ENCODE peak calls at places on chromosome 9, in nine cellular contexts. P is brain microvascular endothelial cell, E is astrocyte of the spinal cord, Q is colonic mucosa, F is cardiac fibroblast, D is AG09309, C is AG10803, R is spleen, N is tibial nerve. I is an unnamed sample.
A peak's percentile ranks its signal among the peaks of the same experiment; 100 is the strongest.

GRCh38 chr9:38178282-38178681 is 109.3 kb upstream of the SHB start:
- DNase-seq in P (no peak), E (no peak), Q (no peak), F (no peak), D (no peak), C (no peak), R (no peak), N (no peak), I (no peak)

GRCh38 chr9:32500768-32501167 is 25.2 kb downstream of the RIGI start:
- DNase-seq in P (peak; percentile 28), E (peak; percentile 46), Q (no peak), F (peak; percentile 15), D (no peak), C (no peak), R (no peak), N (no peak), I (no peak)

GRCh38 chr9:131886839-131887238 is 147.0 kb upstream of the RAPGEF1 start:
- DNase-seq in P (no peak), E (peak; percentile 22), Q (no peak), F (peak; percentile 10), D (no peak), C (peak; percentile 6), R (no peak), N (no peak), I (peak; percentile 16)

GRCh38 chr9:90974643-90975245 is 173.1 kb downstream of the SYK start:
- DNase-seq in P (no peak), E (no peak), Q (no peak), F (no peak), D (no peak), C (no peak), R (no peak), N (no peak), I (no peak)

GRCh38 chr9:111598730-111599091 is 736 bp downstream of the PTGR1 start:
- DNase-seq in P (peak; percentile 31), E (peak; percentile 33), Q (peak; percentile 59), F (peak; percentile 53), D (no peak), C (peak; percentile 59), R (no peak), N (no peak), I (no peak)

GRCh38 chr9:92949266-92949982 is 2.1 kb downstream of the FGD3 start:
- DNase-seq in P (no peak), E (no peak), Q (no peak), F (no peak), D (no peak), C (no peak), R (no peak), N (no peak), I (no peak)

GRCh38 chr9:34985311-34985899 is 4.1 kb upstream of the DNAJB5 start:
- DNase-seq in P (no peak), E (peak; percentile 55), Q (peak; percentile 70), F (peak; percentile 77), D (no peak), C (peak; percentile 40), R (peak; percentile 80), N (no peak), I (no peak)

GRCh38 chr9:9746826-9747225 is 866.0 kb downstream of the PTPRD start:
- DNase-seq in P (no peak), E (no peak), Q (no peak), F (no peak), D (no peak), C (no peak), R (no peak), N (no peak), I (no peak)

GRCh38 chr9:36717276-36717675 is 144.6 kb downstream of the MELK start:
- DNase-seq in P (peak; percentile 2), E (no peak), Q (no peak), F (no peak), D (no peak), C (no peak), R (no peak), N (no peak), I (no peak)

GRCh38 chr9:101478444-101478843 is 42.9 kb upstream of the ALDOB start:
- DNase-seq in P (no peak), E (no peak), Q (peak; percentile 42), F (no peak), D (no peak), C (no peak), R (no peak), N (no peak), I (no peak)

GRCh38 chr9:137605146-137606004 is at the start of gene ARRDC1:
- DNase-seq in P (peak; percentile 72), E (peak; percentile 89), Q (peak; percentile 95), F (peak; percentile 95), D (peak; percentile 21), C (peak; percentile 91), R (peak; percentile 99), N (peak; percentile 88), I (no peak)

GRCh38 chr9:137607141-137607857 is 1.8 kb downstream of the ARRDC1 start:
- DNase-seq in P (no peak), E (no peak), Q (no peak), F (no peak), D (no peak), C (no peak), R (peak; percentile 85), N (no peak), I (no peak)

GRCh38 chr9:137606734-137607138 is 1.2 kb downstream of the ARRDC1 start:
- DNase-seq in P (no peak), E (no peak), Q (peak; percentile 45), F (no peak), D (no peak), C (no peak), R (peak; percentile 90), N (no peak), I (no peak)

GRCh38 chr9:137604345-137605145 is 941 bp upstream of the ARRDC1 start:
- DNase-seq in P (no peak), E (no peak), Q (no peak), F (no peak), D (no peak), C (no peak), R (no peak), N (no peak), I (no peak)

GRCh38 chr9:137606005-137606601 is 617 bp downstream of the ARRDC1 start:
- DNase-seq in P (no peak), E (no peak), Q (peak; percentile 50), F (no peak), D (no peak), C (no peak), R (peak; percentile 92), N (no peak), I (no peak)
- TF ChIP-seq CTCF in P (no peak), E (no peak), Q (no peak), F (no peak), D (no peak), C (no peak), R (no peak), N (no peak), I (no peak)

GRCh38 chr9:134375011-134375390 is 48.7 kb downstream of the RXRA start:
- DNase-seq in P (no peak), E (no peak), Q (no peak), F (peak; percentile 49), D (no peak), C (peak; percentile 32), R (no peak), N (no peak), I (no peak)
- H3K4me3 ChIP-seq in P (no peak overlapping the region), E (no peak overlapping the region), Q (no peak overlapping the region), F (no peak overlapping the region), D (no peak overlapping the region), C (no peak overlapping the region), R (no peak overlapping the region), N (no peak overlapping the region), I (no peak overlapping the region)

GRCh38 chr9:80698725-80699124 is 990.6 kb downstream of the TLE1 start:
- DNase-seq in P (no peak), E (peak; percentile 18), Q (no peak), F (no peak), D (no peak), C (no peak), R (no peak), N (no peak), I (no peak)

GRCh38 chr9:80701061-80701460 is 988.3 kb downstream of the TLE1 start:
- DNase-seq in P (no peak), E (no peak), Q (no peak), F (peak; percentile 7), D (no peak), C (no peak), R (no peak), N (no peak), I (no peak)

DNA sequence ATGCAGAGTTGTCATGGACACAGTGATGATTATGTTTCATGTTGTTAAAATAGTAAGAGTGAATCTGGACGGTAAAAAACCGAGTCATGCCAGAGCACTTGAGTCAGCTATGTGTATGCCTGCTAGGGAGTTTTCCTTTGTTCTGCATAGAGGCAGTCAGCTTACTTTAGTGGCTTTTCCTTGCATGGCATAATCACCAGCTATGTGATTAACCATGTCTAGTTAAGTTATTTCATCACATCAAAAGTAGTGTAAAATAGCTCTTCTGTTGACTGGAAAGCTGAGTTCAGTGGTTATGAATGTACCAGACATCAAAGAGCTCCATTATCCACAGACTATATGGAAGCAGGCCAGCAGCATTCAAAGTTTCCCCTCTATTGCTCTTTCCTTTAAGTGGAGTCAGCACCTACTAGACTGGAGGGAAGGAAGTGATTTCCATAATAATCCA is 989.8 kb downstream of the TLE1 start:
- DNase-seq in P (peak; percentile 81), E (peak; percentile 91), Q (no peak), F (peak; percentile 43), D (peak; percentile 40), C (peak; percentile 20), R (no peak), N (no peak), I (peak; percentile 37)
- TF ChIP-seq CTCF in P (no peak), E (no peak), Q (no peak), F (no peak), D (no peak), C (no peak), R (no peak), N (no peak), I (no peak)

GRCh38 chr9:77954018-77954417 is 77.6 kb downstream of the GNAQ start:
- DNase-seq in P (peak; percentile 24), E (no peak), Q (no peak), F (peak; percentile 38), D (no peak), C (peak; percentile 60), R (no peak), N (no peak), I (peak; percentile 24)

GRCh38 chr9:77951369-77951768 is 80.2 kb downstream of the GNAQ start:
- DNase-seq in P (no peak), E (no peak), Q (no peak), F (no peak), D (no peak), C (no peak), R (no peak), N (no peak), I (no peak)

GRCh38 chr9:77952641-77953341 is 78.8 kb downstream of the GNAQ start:
- DNase-seq in P (peak; percentile 7), E (peak; percentile 60), Q (no peak), F (peak; percentile 72), D (no peak), C (peak; percentile 54), R (no peak), N (no peak), I (no peak)

GRCh38 chr9:77954619-77955018 is 77.0 kb downstream of the GNAQ start:
- DNase-seq in P (no peak), E (no peak), Q (no peak), F (no peak), D (no peak), C (no peak), R (no peak), N (no peak), I (no peak)

DNA sequence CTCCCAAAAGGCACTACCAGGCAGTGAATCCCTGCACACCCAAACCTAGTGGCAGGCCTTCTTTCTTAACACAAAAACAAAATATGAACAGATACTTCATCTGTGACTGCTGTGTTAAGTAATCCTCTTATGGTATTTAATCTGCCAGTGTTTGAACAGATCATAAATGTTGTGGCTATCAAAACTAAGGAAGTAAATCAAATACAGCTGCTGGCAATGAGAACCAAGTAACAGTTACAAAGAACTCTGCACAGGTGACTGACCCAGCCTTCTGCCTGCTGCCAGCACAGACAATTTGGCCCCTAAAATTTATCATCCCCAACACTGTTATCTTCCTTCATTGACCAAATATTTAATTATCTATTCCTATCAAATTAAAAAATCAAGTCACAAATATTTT is 78.0 kb downstream of the GNAQ start:
- DNase-seq in P (no peak), E (no peak), Q (no peak), F (no peak), D (peak; percentile 23), C (no peak), R (no peak), N (no peak), I (no peak)
- H3K4me3 ChIP-seq in P (no peak overlapping the region), E (no peak overlapping the region), Q (no peak overlapping the region), F (no peak overlapping the region), D (no peak overlapping the region), C (no peak overlapping the region), R (no peak overlapping the region), N (no peak overlapping the region), I (no peak overlapping the region)

I was measured in AG04449.